ENCODE peak calls at places on chromosomes 16 and 17, in five cellular contexts. I, T, N, P and V are unnamed samples.
A peak's percentile ranks its signal among the peaks of the same experiment; 100 is the strongest.

GRCh38 chr16:77816293-77816692 is 27.9 kb downstream of the VAT1L start:
- DNase-seq in N (peak; percentile 21), I (no peak), T (no peak), P (no peak), V (peak; percentile 67)

GRCh38 chr17:27413792-27414191 is 42.5 kb upstream of the KSR1 start:
- DNase-seq in P (no peak), N (no peak), T (no peak), I (no peak), V (no peak)

GRCh38 chr17:12709063-12709462 is 43.4 kb downstream of the MYOCD start:
- DNase-seq in T (no peak), N (no peak), P (no peak), I (no peak), V (peak; percentile 35)

GRCh38 chr17:65755799-65756198 is 194.4 kb upstream of the AXIN2 start:
- DNase-seq in N (no peak), T (no peak), P (no peak), I (no peak), V (no peak)

GRCh38 chr17:83024205-83024971 is 55.0 kb upstream of the METRNL start:
- DNase-seq in P (no peak), N (peak; percentile 36), I (peak; percentile 10), T (no peak), V (no peak)

GRCh38 chr17:49989518-49989880 is 5.5 kb downstream of the DLX3 start:
- DNase-seq in P (no peak), N (peak; percentile 17), I (peak; percentile 3), T (no peak), V (no peak)

GRCh38 chr17:60164697-60165096 is 14.9 kb downstream of the CA4 start:
- DNase-seq in T (no peak), N (no peak), P (no peak), I (no peak), V (no peak)

GRCh38 chr16:74865922-74866598 is 91.4 kb upstream of the FA2H start:
- DNase-seq in T (no peak), P (no peak), I (no peak), N (no peak), V (peak; percentile 28)

GRCh38 chr17:79741751-79742588 is 11.2 kb downstream of the ENPP7 start:
- DNase-seq in P (peak; percentile 88), N (peak; percentile 99), I (no peak), T (no peak), V (peak; percentile 40)

GRCh38 chr17:36641331-36641876 is 40.0 kb downstream of the MRM1 start:
- DNase-seq in P (no peak), I (no peak), N (no peak), T (no peak), V (no peak)

GRCh38 chr16:1377406-1378010 is 25.8 kb downstream of the GNPTG start:
- DNase-seq in P (no peak), T (no peak), I (no peak), N (no peak), V (no peak)

GRCh38 chr17:52148969-52149351 is 9.6 kb downstream of the CA10 start:
- DNase-seq in N (no peak), T (no peak), I (no peak), P (no peak), V (peak; percentile 11)

GRCh38 chr16:31125844-31126243 is 8.4 kb downstream of the KAT8 start:
- DNase-seq in T (no peak), I (no peak), P (no peak), N (no peak), V (no peak)

GRCh38 chr16:28556914-28557320 is 3.2 kb downstream of the SGF29 start:
- DNase-seq in I (no peak), T (no peak), N (no peak), P (no peak), V (no peak)

GRCh38 chr17:42363767-42364585 is 24.3 kb downstream of the STAT3 start:
- DNase-seq in P (no peak), I (peak; percentile 61), N (no peak), T (no peak), V (no peak)

GRCh38 chr17:79525793-79526677 is 84.8 kb downstream of the RBFOX3 start:
- DNase-seq in I (no peak), T (no peak), N (no peak), P (no peak), V (no peak)

GRCh38 chr16:76583466-76583865 is 306.3 kb downstream of the CNTNAP4 start:
- DNase-seq in P (no peak), T (no peak), I (no peak), N (peak; percentile 55), V (no peak)

GRCh38 chr16:82192665-82193064 is 22.6 kb upstream of the MPHOSPH6 start:
- DNase-seq in P (no peak), T (no peak), N (no peak), I (peak; percentile 15), V (peak; percentile 62)

GRCh38 chr17:18248300-18248731 is 10.2 kb downstream of the FLII start:
- DNase-seq in T (no peak), I (peak; percentile 70), P (no peak), N (peak; percentile 90), V (peak; percentile 74)

GRCh38 chr17:45996282-45996937 is 2.6 kb upstream of the STH start:
- DNase-seq in P (peak; percentile 53), N (no peak), T (no peak), I (no peak), V (no peak)

GRCh38 chr17:27621557-27621956 is 9.4 kb upstream of the LGALS9 start:
- DNase-seq in I (no peak), N (no peak), P (no peak), T (no peak), V (no peak)

GRCh38 chr16:50248845-50249244 is 17.5 kb upstream of the ADCY7 start:
- DNase-seq in N (no peak), T (no peak), I (no peak), P (no peak), V (no peak)

GRCh38 chr16:73730496-73731090 is 566.0 kb upstream of the PSMD7 start:
- DNase-seq in P (no peak), T (peak; percentile 89), N (no peak), I (no peak), V (no peak)

GRCh38 chr17:50210249-50211225 is 9.1 kb upstream of the COL1A1 start:
- DNase-seq in I (peak; percentile 65), P (peak; percentile 88), T (no peak), N (peak; percentile 75), V (peak; percentile 99)

GRCh38 chr17:72624652-72625051 is 467.8 kb downstream of the SLC39A11 start:
- DNase-seq in P (no peak), T (no peak), N (no peak), I (no peak), V (no peak)

GRCh38 chr17:31510273-31511175 is 119.0 kb downstream of the RAB11FIP4 start:
- DNase-seq in T (no peak), I (no peak), N (no peak), P (no peak), V (peak; percentile 17)

GRCh38 chr17:82668631-82669099 is 20.4 kb upstream of the WDR45B start:
- DNase-seq in I (no peak), T (no peak), P (peak; percentile 78), N (peak; percentile 84), V (peak; percentile 38)

GRCh38 chr17:39351508-39351907 is 49.9 kb downstream of the FBXL20 start:
- DNase-seq in I (no peak), P (no peak), N (no peak), T (no peak), V (no peak)

GRCh38 chr17:37107406-37108083 is 158.8 kb downstream of the AATF start:
- DNase-seq in N (peak; percentile 44), T (no peak), P (peak; percentile 74), I (peak; percentile 72), V (peak; percentile 75)

GRCh38 chr17:50123649-50124349 is 6.2 kb downstream of the SAMD14 start:
- DNase-seq in P (no peak), I (peak; percentile 14), N (peak; percentile 61), T (no peak), V (peak; percentile 41)

GRCh38 chr16:85832578-85833539 is 33.4 kb downstream of the COX4I1 start:
- DNase-seq in N (no peak), I (no peak), T (no peak), P (no peak), V (no peak)

GRCh38 chr16:30567160-30567990 is 4.1 kb downstream of the ZNF688 start:
- DNase-seq in T (no peak), N (no peak), I (no peak), P (no peak), V (no peak)

GRCh38 chr17:3977387-3977786 is 13.2 kb upstream of the ATP2A3 start:
- DNase-seq in N (no peak), T (no peak), P (no peak), I (no peak), V (no peak)

GRCh38 chr17:58244958-58245357 is 6.6 kb downstream of the LPO start:
- DNase-seq in I (no peak), N (no peak), T (no peak), P (no peak), V (no peak)

GRCh38 chr16:89184685-89185061 is 13.1 kb downstream of the CDH15 start:
- DNase-seq in P (no peak), I (no peak), T (no peak), N (no peak), V (no peak)
- H3K36me3 ChIP-seq in P (no peaks in the 10 kb centered on the region), I (no peaks in the 10 kb centered on the region), T (no peaks in the 10 kb centered on the region), N (no peaks in the 10 kb centered on the region), V (no peaks in the 10 kb centered on the region)

GRCh38 chr16:35748621-35749252 is 2289.3 kb downstream of the TP53TG3F start:
- DNase-seq in P (no peak), T (no peak), N (peak; percentile 15), I (no peak), V (no peak)
- H3K9me3 ChIP-seq in P (no peaks in the 10 kb centered on the region), T (peaks cover 40% of the 10 kb centered on the region), N (no peaks in the 10 kb centered on the region), I (no peaks in the 10 kb centered on the region), V (no peaks in the 10 kb centered on the region)

DNA sequence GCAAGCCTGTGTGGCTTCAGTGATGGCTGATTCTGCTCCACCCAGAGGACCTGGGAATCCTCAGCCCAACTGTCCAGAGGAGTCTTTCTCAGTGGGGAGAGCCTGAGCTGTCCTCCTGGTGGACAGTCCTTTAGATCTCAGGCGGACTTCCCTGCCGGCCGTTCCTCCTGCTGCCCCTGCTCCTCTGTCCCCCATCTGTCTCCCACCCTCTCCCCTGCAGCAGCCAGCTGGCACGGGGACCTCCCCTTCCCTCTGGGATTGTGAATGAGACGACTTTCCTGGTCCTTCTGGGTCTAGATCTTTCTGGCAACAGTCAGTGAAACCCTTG is 279.7 kb downstream of the SEC14L1 start:
- DNase-seq in P (no peak), N (peak; percentile 51), I (no peak), T (no peak), V (no peak)
- H3K36me3 ChIP-seq in P (peaks cover 19% of the 10 kb centered on the region), N (peaks cover 3% of the 10 kb centered on the region), I (no peaks in the 10 kb centered on the region), T (no peaks in the 10 kb centered on the region), V (peaks cover 10% of the 10 kb centered on the region)

GRCh38 chr16:71443714-71444113 is 1.9 kb upstream of the TLE7 start:
- DNase-seq in N (no peak), P (no peak), T (no peak), I (no peak), V (no peak)

GRCh38 chr16:71453051-71453450 is 9.0 kb downstream of the ZNF23 start:
- DNase-seq in I (no peak), P (no peak), T (no peak), N (no peak), V (no peak)

GRCh38 chr16:71448274-71448866 is 6.5 kb upstream of the TLE7 start:
- DNase-seq in P (no peak), T (no peak), N (no peak), I (no peak), V (no peak)

DNA sequence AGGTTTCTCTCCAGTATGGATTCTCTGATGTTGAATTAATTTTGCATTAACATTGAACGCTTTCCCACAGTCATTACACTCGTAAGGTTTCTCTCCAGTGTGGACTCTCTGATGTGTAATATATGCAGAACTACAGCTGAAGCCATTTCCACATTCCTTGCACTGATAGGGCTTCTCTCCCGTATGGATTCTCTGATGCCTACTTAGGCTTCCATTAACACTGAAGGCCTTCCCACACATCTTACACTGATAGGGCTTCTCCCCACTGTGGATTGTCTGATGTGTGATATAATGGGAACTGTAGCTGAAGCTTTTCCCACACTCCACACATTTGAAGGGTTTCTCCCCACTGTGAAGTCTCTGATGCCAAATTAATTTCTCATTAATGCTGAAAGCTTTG is 7.2 kb upstream of the TLE7 start:
- DNase-seq in P (no peak), I (no peak), N (no peak), T (no peak), V (no peak)
- H3K9me3 ChIP-seq in P (peaks cover 100% of the 10 kb centered on the region), I (peaks cover 60% of the 10 kb centered on the region), N (peaks cover 42% of the 10 kb centered on the region), T (peaks cover 82% of the 10 kb centered on the region), V (peaks cover 14% of the 10 kb centered on the region)